ENCODE peak calls at places on chromosomes 6 and 20, in six cellular contexts. S is hepatocyte, V is MM.1S, Z is heart left ventricle, L is upper lobe of right lung, I is breast epithelium. G is an unnamed sample.

GRCh38 chr20:44475372-44475693 is 341 bp upstream of the TTPAL start:
- DNase-seq in S (no peak), V (no peak), Z (no peak), L (no peak), I (no peak), G (no peak)

GRCh38 chr6:53317861-53318260 is 30.9 kb downstream of the ELOVL5 start:
- DNase-seq in S (no peak), V (no peak), Z (no peak), L (no peak), I (no peak), G (no peak)

GRCh38 chr6:168219167-168219566 is 100.4 kb downstream of the DACT2 start:
- DNase-seq in S (no peak), V (no peak), Z (peak; percentile 66), L (no peak), I (no peak), G (no peak)

GRCh38 chr6:164107297-164107995 is 692.9 kb downstream of the QKI start:
- DNase-seq in S (no peak), V (no peak), Z (peak; percentile 61), L (no peak), I (no peak), G (no peak)

GRCh38 chr6:138563650-138564049 is 64.4 kb upstream of the NHSL1 start:
- DNase-seq in S (peak; percentile 32), V (no peak), Z (no peak), L (no peak), I (no peak), G (no peak)

GRCh38 chr6:145074805-145075204 is 660.5 kb downstream of the EPM2A start:
- DNase-seq in S (no peak), V (no peak), Z (no peak), L (no peak), I (no peak), G (no peak)

GRCh38 chr20:17859616-17860232 is 108.9 kb downstream of the SNX5 start:
- DNase-seq in S (no peak), V (no peak), Z (no peak), L (peak; percentile 75), I (no peak), G (peak; percentile 66)

GRCh38 chr20:18314786-18315406 is 26.6 kb downstream of the ZNF133 start:
- DNase-seq in S (no peak), V (no peak), Z (no peak), L (no peak), I (no peak), G (no peak)

GRCh38 chr20:56929606-56930005 is 300.5 kb downstream of the TFAP2C start:
- DNase-seq in S (no peak), V (no peak), Z (no peak), L (no peak), I (no peak), G (no peak)

GRCh38 chr20:44460795-44461141 is 14.9 kb upstream of the TTPAL start:
- DNase-seq in S (peak; percentile 70), V (peak; percentile 37), Z (no peak), L (no peak), I (no peak), G (no peak)

GRCh38 chr6:163808231-163808630 is 393.7 kb downstream of the QKI start:
- DNase-seq in S (no peak), V (no peak), Z (no peak), L (no peak), I (no peak), G (no peak)

GRCh38 chr20:23679448-23680092 is 9.3 kb downstream of the CST4 start:
- DNase-seq in S (no peak), V (no peak), Z (no peak), L (no peak), I (no peak), G (no peak)

GRCh38 chr20:3084986-3085360 is 449 bp upstream of the AVP start:
- DNase-seq in S (no peak), V (no peak), Z (no peak), L (no peak), I (no peak), G (no peak)

GRCh38 chr20:17343631-17344447 is 117.0 kb downstream of the PCSK2 start:
- DNase-seq in S (no peak), V (no peak), Z (no peak), L (no peak), I (no peak), G (no peak)

GRCh38 chr6:129860901-129861665 is at the start of gene TMEM244:
- DNase-seq in S (no peak), V (peak; percentile 73), Z (no peak), L (no peak), I (no peak), G (no peak)

GRCh38 chr6:35690484-35690883 is 1.8 kb upstream of the FKBP5 start:
- DNase-seq in S (no peak), V (no peak), Z (no peak), L (no peak), I (no peak), G (no peak)

GRCh38 chr6:106448000-106448426 is 87.5 kb downstream of the CRYBG1 start:
- DNase-seq in S (no peak), V (no peak), Z (peak; percentile 31), L (peak; percentile 75), I (no peak), G (no peak)

GRCh38 chr20:40689100-40689942 is at the start of gene MAFB:
- DNase-seq in S (peak; percentile 96), V (peak; percentile 90), Z (peak; percentile 94), L (peak; percentile 97), I (peak; percentile 93), G (peak; percentile 93)

GRCh38 chr6:12190252-12190651 is 99.9 kb upstream of the EDN1 start:
- DNase-seq in S (no peak), V (no peak), Z (no peak), L (no peak), I (no peak), G (no peak)

GRCh38 chr20:4130404-4131189 is 115.2 kb upstream of the RNF24 start:
- DNase-seq in S (no peak), V (no peak), Z (no peak), L (no peak), I (no peak), G (no peak)

GRCh38 chr6:43771210-43771857 is 1.3 kb downstream of the VEGFA start:
- DNase-seq in S (peak; percentile 86), V (peak; percentile 72), Z (peak; percentile 77), L (peak; percentile 90), I (peak; percentile 67), G (peak; percentile 92)

GRCh38 chr6:43773981-43774775 is 4.2 kb downstream of the VEGFA start:
- DNase-seq in S (no peak), V (no peak), Z (no peak), L (peak; percentile 33), I (no peak), G (no peak)

GRCh38 chr6:43771858-43772570 is 2.0 kb downstream of the VEGFA start:
- DNase-seq in S (peak; percentile 81), V (peak; percentile 78), Z (peak; percentile 75), L (peak; percentile 90), I (peak; percentile 71), G (peak; percentile 89)

GRCh38 chr6:43773050-43773956 is 3.3 kb downstream of the VEGFA start:
- DNase-seq in S (peak; percentile 71), V (peak; percentile 85), Z (peak; percentile 65), L (peak; percentile 84), I (peak; percentile 27), G (peak; percentile 74)

DNA sequence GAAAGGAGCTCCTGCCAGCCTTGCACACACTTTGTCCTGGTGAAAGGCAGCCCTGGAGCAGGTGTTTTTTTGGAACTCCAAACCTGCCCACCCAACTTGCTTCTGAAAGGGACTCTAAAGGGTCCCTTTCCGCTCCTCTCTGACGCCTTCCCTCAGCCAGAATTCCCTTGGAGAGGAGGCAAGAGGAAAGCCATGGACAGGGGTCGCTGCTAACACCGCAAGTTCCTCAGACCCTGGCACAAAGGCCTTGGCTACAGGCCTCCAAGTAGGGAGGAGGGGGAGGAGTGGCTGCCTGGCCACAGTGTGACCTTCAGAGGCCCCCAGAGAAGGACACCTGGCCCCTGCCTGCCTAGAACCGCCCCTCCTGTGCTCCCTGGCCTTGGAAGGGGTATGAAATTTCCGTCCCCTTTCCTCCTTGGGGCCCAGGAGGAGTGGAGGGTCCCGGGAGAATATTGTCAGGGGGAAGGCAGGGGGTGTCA is 2.6 kb downstream of the VEGFA start:
- DNase-seq in S (no peak), V (peak; percentile 35), Z (peak; percentile 44), L (no peak), I (no peak), G (no peak)
- TF ChIP-seq CTCF in S (peak; percentile 12), V (no peak), Z (no peak), L (no peak), I (no peak), G (no peak)

DNA sequence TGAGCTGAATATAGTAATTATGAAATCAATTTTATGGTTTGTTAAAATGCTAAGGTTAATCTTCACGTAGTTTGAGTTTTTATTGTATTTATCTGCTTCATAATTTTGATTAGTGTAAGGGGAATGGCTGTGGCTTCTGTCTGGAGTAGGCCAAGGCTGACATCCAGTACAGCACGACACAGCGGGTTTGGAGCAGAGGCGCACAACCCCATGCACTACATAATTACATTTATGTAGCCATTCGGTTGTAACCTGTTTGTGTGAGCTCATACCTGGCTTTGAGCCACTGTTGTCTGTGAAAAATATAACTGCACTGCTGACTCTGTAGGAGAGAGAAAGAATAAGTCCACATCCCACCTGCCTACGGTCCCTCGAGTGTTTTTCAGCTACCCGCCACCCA is 615.5 kb downstream of the EYS start:
- DNase-seq in S (no peak), V (no peak), Z (no peak), L (no peak), I (no peak), G (no peak)
- H3K27ac ChIP-seq in S (no peak overlapping the region), V (no peak overlapping the region), Z (no peak overlapping the region), L (no peak overlapping the region), I (no peak overlapping the region), G (no peak overlapping the region)

DNA sequence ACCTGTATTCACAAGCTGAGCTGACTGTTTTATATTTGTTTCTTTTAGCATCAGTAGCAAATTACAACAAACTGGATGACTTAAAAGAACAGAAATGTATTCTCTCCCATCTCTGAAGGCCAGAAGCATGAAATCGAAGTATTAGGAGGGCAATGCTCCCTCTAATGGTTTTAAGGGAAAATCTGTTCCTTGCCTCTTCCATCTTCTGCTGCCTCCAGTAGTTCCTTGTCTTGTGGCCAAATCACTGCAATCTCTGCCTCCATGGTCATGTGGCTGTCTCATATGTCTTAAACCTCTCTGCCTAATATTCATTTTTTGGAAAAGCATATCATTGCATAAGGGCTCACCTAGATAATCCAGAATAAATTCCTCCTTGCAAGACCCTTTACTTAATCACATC is 25.2 kb upstream of the ASCC3 start:
- DNase-seq in S (no peak), V (no peak), Z (no peak), L (no peak), I (no peak), G (no peak)
- H3K4me1 ChIP-seq in S (peaks cover 5% of the 10 kb centered on the region), V (no peaks in the 10 kb centered on the region), Z (no peaks in the 10 kb centered on the region), L (no peaks in the 10 kb centered on the region), I (no peaks in the 10 kb centered on the region), G (no peaks in the 10 kb centered on the region)

DNA sequence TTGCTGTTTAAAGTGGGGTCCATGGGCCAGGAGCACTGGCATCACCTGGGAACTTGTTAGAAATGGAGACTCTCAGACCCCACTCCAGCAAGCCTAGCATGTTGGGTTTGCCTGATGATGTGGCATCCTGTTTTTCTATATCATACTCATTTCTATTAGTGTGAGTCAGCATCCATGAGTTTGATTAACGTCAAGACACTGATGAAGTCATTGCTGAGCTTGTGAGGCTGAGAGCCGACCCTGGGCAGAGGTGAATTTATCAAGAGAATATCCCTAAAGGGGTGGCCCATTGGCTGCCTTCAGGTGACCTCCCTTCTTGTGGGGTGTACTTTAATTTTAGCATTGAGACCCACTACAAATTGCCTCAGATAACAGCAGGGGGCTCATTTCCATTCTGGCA is 43.4 kb upstream of the RNF144B start:
- DNase-seq in S (no peak), V (no peak), Z (no peak), L (no peak), I (no peak), G (no peak)
- TF ChIP-seq CTCF in S (no peak), V (no peak), Z (no peak), L (no peak), I (no peak), G (no peak)

GRCh38 chr6:2943564-2943955 is 27.8 kb downstream of the SERPINB6 start:
- DNase-seq in S (no peak), V (no peak), Z (no peak), L (no peak), I (no peak), G (no peak)
- H3K27ac ChIP-seq in S (no peak overlapping the region), V (no peak overlapping the region), Z (no peak overlapping the region), L (no peak overlapping the region), I (no peak overlapping the region), G (no peak overlapping the region)